ENCODE peak calls at places on chromosomes 2 and 18, in nine cellular contexts. U is activated T-helper 1 cell treated with anti-CD3 and anti-CD28 coated beads, Interleukin-12 subunit alpha, Interleukin-12 subunit beta, Interleukin-2, Interleukin-4 antibody, amounts not matched to agents 30 ng/mL and 10 ng/mL and 1 ng/mL, durations not matched to agents 14 hours and 24 hours and 36 hours; G is KG1; K is right cardiac atrium; O is mucosa of gallbladder; I is PC-3; E is A172; J is NCI-H524; C is astrocyte of the spinal cord. V is an unnamed sample.

GRCh38 chr2:112216158-112216557 is 38.7 kb downstream of the ZC3H8 start:
- DNase-seq in U (no peak), G (no peak), K (no peak), O (no peak), I (peak; percentile 26), E (peak; percentile 13), J (peak; percentile 31), C (no peak), V (no peak)

GRCh38 chr2:1731512-1731962 is 12.8 kb downstream of the PXDN start:
- DNase-seq in U (no peak), G (no peak), K (peak; percentile 58), O (no peak), I (peak; percentile 78), E (peak; percentile 62), J (no peak), C (peak; percentile 93), V (no peak)

GRCh38 chr2:168758970-168759820 is 43.2 kb upstream of the NOSTRIN start:
- DNase-seq in U (no peak), G (no peak), K (no peak), O (no peak), I (peak; percentile 71), E (peak; percentile 42), J (peak; percentile 62), C (peak; percentile 57), V (peak; percentile 38)

GRCh38 chr2:107235491-107236254 is 349.7 kb upstream of the ST6GAL2 start:
- DNase-seq in U (no peak), G (no peak), K (peak; percentile 45), O (no peak), I (no peak), E (no peak), J (no peak), C (no peak), V (no peak)

GRCh38 chr2:72024451-72025175 is 123.0 kb downstream of the CYP26B1 start:
- DNase-seq in U (no peak), G (no peak), K (no peak), O (peak; percentile 8), I (no peak), E (no peak), J (no peak), C (no peak), V (no peak)

GRCh38 chr2:149661844-149662243 is 74.3 kb upstream of the MMADHC start:
- DNase-seq in U (no peak), G (no peak), K (peak; percentile 43), O (peak; percentile 33), I (peak; percentile 86), E (peak; percentile 76), J (no peak), C (peak; percentile 74), V (no peak)

GRCh38 chr2:59259913-59260312 is 1018.8 kb upstream of the FANCL start:
- DNase-seq in U (no peak), G (no peak), K (no peak), O (no peak), I (no peak), E (no peak), J (no peak), C (no peak), V (no peak)

GRCh38 chr18:12747530-12748315 is 44.9 kb downstream of the PSMG2 start:
- DNase-seq in U (no peak), G (no peak), K (no peak), O (no peak), I (no peak), E (peak; percentile 63), J (no peak), C (no peak), V (no peak)

GRCh38 chr18:67794512-67794911 is 278.0 kb upstream of the DSEL start:
- DNase-seq in U (no peak), G (no peak), K (no peak), O (no peak), I (no peak), E (no peak), J (no peak), C (peak; percentile 60), V (no peak)

GRCh38 chr18:51890762-51891161 is 449.2 kb upstream of the DCC start:
- DNase-seq in U (no peak), G (no peak), K (no peak), O (peak; percentile 80), I (peak; percentile 51), E (peak; percentile 68), J (peak; percentile 35), C (peak; percentile 70), V (peak; percentile 4)

GRCh38 chr18:22789600-22789999 is 143.5 kb upstream of the RBBP8 start:
- DNase-seq in U (no peak), G (no peak), K (no peak), O (no peak), I (no peak), E (peak; percentile 42), J (no peak), C (peak; percentile 2), V (no peak)

GRCh38 chr18:79945118-79946042 is 6.1 kb downstream of the SLC66A2 start:
- DNase-seq in U (no peak), G (no peak), K (no peak), O (no peak), I (no peak), E (no peak), J (no peak), C (no peak), V (no peak)